ENCODE peak calls at places on chromosomes 11 and 22, in ten cellular contexts. L, B, Q, S, N, U, V, K, H and Z are unnamed samples.

GRCh38 chr11:68889948-68890446 is 13.6 kb downstream of the MRPL21 start:
- DNase-seq in Q (peak), N (peak), B (no peak), H (no peak), V (peak), L (peak), K (peak), S (peak), U (peak), Z (no peak)

GRCh38 chr11:130175898-130176297 is 16.3 kb downstream of the ST14 start:
- DNase-seq in U (no peak), N (no peak), Q (no peak), L (no peak), V (no peak), H (no peak), B (no peak), K (no peak), S (no peak), Z (no peak)

GRCh38 chr22:50060441-50061140 is 2.5 kb upstream of the TTLL8 start:
- DNase-seq in U (no peak), L (no peak), V (no peak), K (no peak), S (no peak), H (no peak), N (no peak), B (no peak), Q (no peak), Z (no peak)

GRCh38 chr22:42673898-42674390 is 24.8 kb upstream of the CYB5R3 start:
- DNase-seq in L (no peak), B (no peak), H (no peak), S (no peak), V (no peak), N (no peak), Q (no peak), K (no peak), U (no peak), Z (no peak)

GRCh38 chr11:119335655-119336543 is 1.6 kb downstream of the RNF26 start:
- DNase-seq in N (no peak), U (no peak), B (no peak), H (no peak), K (no peak), Q (no peak), S (peak), L (no peak), V (no peak), Z (no peak)

GRCh38 chr22:32619614-32620426 is 145.2 kb downstream of the FBXO7 start:
- DNase-seq in S (peak), N (peak), V (no peak), L (no peak), K (no peak), U (no peak), B (no peak), Q (peak), H (no peak), Z (no peak)

GRCh38 chr22:43919106-43919965 is 4.3 kb upstream of the PNPLA3 start:
- DNase-seq in V (no peak), L (no peak), S (no peak), U (no peak), K (no peak), Q (no peak), B (no peak), N (peak), H (no peak), Z (no peak)

GRCh38 chr11:15106201-15106965 is 8.3 kb upstream of the INSC start:
- DNase-seq in L (no peak), V (no peak), S (no peak), H (no peak), B (no peak), U (no peak), Q (no peak), K (peak), N (peak), Z (no peak)

GRCh38 chr11:77783023-77783422 is 37.5 kb downstream of the RSF1 start:
- DNase-seq in H (no peak), V (no peak), U (no peak), N (no peak), Q (no peak), K (no peak), L (no peak), S (no peak), B (no peak), Z (no peak)

GRCh38 chr22:46993626-46994025 is 231.2 kb downstream of the TBC1D22A start:
- DNase-seq in Q (no peak), S (no peak), U (no peak), K (no peak), V (no peak), B (no peak), N (no peak), H (peak), L (no peak), Z (no peak)
- H3K4me3 ChIP-seq in Q (no peak), S (no peak), U (no peak), K (no peak), V (no peak), B (no peak), N (no peak), H (no peak), L (no peak), Z (no peak)

GRCh38 chr11:6603287-6604080 is at the start of the genes ILK and RRP8:
- DNase-seq in Q (peak), V (peak), B (peak), L (peak), K (peak), H (peak), S (peak), N (peak), U (peak), Z (peak)
- TF ChIP-seq CTCF in Q (peak), V (no peak), B (peak), L (no peak), K (peak), H (no peak), S (peak), N (peak), U (no peak), Z (peak)

DNA sequence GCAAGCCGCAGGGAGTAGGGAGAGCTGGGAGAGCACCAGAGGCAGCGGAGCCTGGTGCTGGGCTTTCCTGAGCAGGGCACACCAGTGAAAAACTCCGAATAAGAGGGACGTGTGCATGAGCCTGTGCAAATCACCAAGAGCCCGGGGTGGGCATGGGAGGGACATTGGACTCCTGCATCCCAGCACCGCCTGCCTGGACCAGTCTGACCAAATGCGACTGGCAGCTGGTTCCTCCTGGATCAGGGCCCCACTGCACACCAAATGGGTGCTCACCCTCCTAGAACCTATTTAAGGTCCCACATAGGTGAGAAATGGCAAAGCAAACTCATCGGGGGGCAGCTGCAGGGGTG is 3.1 kb downstream of the PPM1F start:
- DNase-seq in N (no peak), Q (no peak), L (no peak), V (no peak), K (no peak), S (no peak), B (no peak), H (no peak), U (no peak), Z (no peak)
- H3K4me3 ChIP-seq in N (no peak), Q (no peak), L (no peak), V (no peak), K (no peak), S (peak), B (no peak), H (no peak), U (no peak), Z (no peak)

GRCh38 chr11:63274776-63275175 is 31.4 kb upstream of the SLC22A25 start:
- DNase-seq in K (no peak), L (no peak), V (no peak), H (no peak), N (no peak), S (no peak), Q (no peak), B (no peak), U (no peak), Z (no peak)
- TF ChIP-seq CTCF in K (no peak), L (no peak), V (peak), H (no peak), N (no peak), S (no peak), Q (no peak), B (no peak), U (no peak), Z (no peak)

GRCh38 chr22:35900483-35901168 is 128.0 kb downstream of the RBFOX2 start:
- DNase-seq in K (no peak), S (no peak), N (peak), B (peak), Q (no peak), L (no peak), H (no peak), U (no peak), V (no peak), Z (no peak)
- H3K4me3 ChIP-seq in K (no peak), S (no peak), N (no peak), B (no peak), Q (no peak), L (no peak), H (no peak), U (no peak), V (no peak), Z (no peak)